ENCODE peak calls at places on chromosomes 6 and 20, in ten cellular contexts. X, J, Z, B, S, P, N, H, O and G are unnamed samples.

GRCh38 chr6:158437571-158437970 is 122.3 kb upstream of the TMEM181 start:
- DNase-seq in X (peak), H (no peak), N (no peak), S (no peak), B (no peak), O (no peak), P (no peak), J (no peak), Z (no peak), G (no peak)

GRCh38 chr6:5344038-5344437 is 82.7 kb downstream of the FARS2 start:
- DNase-seq in P (no peak), X (no peak), J (no peak), Z (no peak), S (no peak), B (no peak), H (peak), O (peak), N (no peak), G (no peak)

GRCh38 chr6:128098000-128098581 is 197.2 kb upstream of the THEMIS start:
- DNase-seq in N (no peak), X (no peak), P (no peak), H (no peak), J (no peak), Z (no peak), O (no peak), B (peak), S (no peak), G (no peak)

GRCh38 chr20:845967-846893 is 12.7 kb downstream of the FAM110A start:
- DNase-seq in S (no peak), O (no peak), N (no peak), B (no peak), P (no peak), H (no peak), Z (no peak), X (no peak), J (no peak), G (no peak)

GRCh38 chr6:44062771-44063560 is 64.3 kb downstream of the MRPL14 start:
- DNase-seq in O (no peak), X (no peak), J (no peak), B (peak), P (no peak), S (no peak), Z (no peak), H (peak), N (no peak), G (no peak)

GRCh38 chr6:35302604-35303218 is 5.1 kb downstream of the DEF6 start:
- DNase-seq in P (no peak), H (no peak), Z (no peak), X (no peak), J (no peak), O (peak), B (peak), N (peak), S (no peak), G (peak)

GRCh38 chr6:170454512-170455285 is 98.4 kb downstream of the PSMB1 start:
- DNase-seq in H (no peak), Z (no peak), J (no peak), B (no peak), O (no peak), X (no peak), N (no peak), P (no peak), S (no peak), G (no peak)

GRCh38 chr6:95802978-95803377 is 212.8 kb upstream of the FUT9 start:
- DNase-seq in O (no peak), P (no peak), S (no peak), B (no peak), J (no peak), N (no peak), Z (no peak), X (no peak), H (no peak), G (no peak)

GRCh38 chr20:10604865-10605440 is 68.8 kb downstream of the JAG1 start:
- DNase-seq in Z (no peak), N (no peak), O (no peak), X (peak), B (no peak), J (no peak), H (no peak), S (no peak), P (no peak), G (no peak)

GRCh38 chr20:18388860-18389259 is 78.0 kb downstream of the DZANK1 start:
- DNase-seq in P (no peak), N (peak), B (peak), S (peak), Z (no peak), J (no peak), O (peak), X (peak), H (no peak), G (no peak)

GRCh38 chr20:62702886-62703852 is 5.5 kb upstream of the NTSR1 start:
- DNase-seq in H (no peak), J (no peak), S (peak), N (peak), X (peak), P (no peak), B (peak), O (peak), Z (no peak), G (peak)

GRCh38 chr20:45322952-45323383 is 14.9 kb upstream of the MATN4 start:
- DNase-seq in S (no peak), N (peak), X (peak), J (no peak), H (no peak), Z (no peak), P (no peak), O (peak), B (peak), G (peak)

GRCh38 chr6:76682842-76683241 is 610.4 kb upstream of the IMPG1 start:
- DNase-seq in J (no peak), B (peak), O (no peak), X (no peak), Z (no peak), N (peak), P (no peak), S (no peak), H (no peak), G (no peak)

GRCh38 chr6:170143401-170144150 is 147.3 kb downstream of the DLL1 start:
- DNase-seq in N (no peak), H (no peak), O (no peak), X (no peak), J (no peak), B (no peak), P (peak), S (no peak), Z (peak), G (no peak)

GRCh38 chr6:45584127-45584526 is 206.4 kb upstream of the SUPT3H start:
- DNase-seq in S (no peak), B (no peak), P (no peak), J (no peak), H (no peak), N (no peak), X (no peak), O (no peak), Z (no peak), G (no peak)

GRCh38 chr6:91435630-91436029 is 848.8 kb upstream of the MAP3K7 start:
- DNase-seq in N (no peak), P (no peak), B (no peak), O (no peak), X (no peak), Z (no peak), S (no peak), H (no peak), J (no peak), G (no peak)

GRCh38 chr20:7966176-7966575 is 25.9 kb upstream of the HAO1 start:
- DNase-seq in J (no peak), H (no peak), P (no peak), B (no peak), Z (no peak), S (no peak), O (no peak), X (no peak), N (no peak), G (no peak)

GRCh38 chr6:101395345-101395744 is 1.8 kb downstream of the GRIK2 start:
- DNase-seq in Z (no peak), S (no peak), B (no peak), P (no peak), X (peak), H (no peak), J (no peak), N (no peak), O (no peak), G (no peak)

GRCh38 chr6:101396552-101397173 is 3.2 kb downstream of the GRIK2 start:
- DNase-seq in B (peak), O (no peak), H (peak), P (no peak), Z (peak), X (peak), J (peak), S (peak), N (no peak), G (peak)

GRCh38 chr6:101398716-101399626 is 5.5 kb downstream of the GRIK2 start:
- DNase-seq in P (no peak), S (no peak), N (no peak), O (no peak), X (no peak), H (peak), J (no peak), Z (no peak), B (no peak), G (no peak)

GRCh38 chr6:101399627-101399955 is 6.1 kb downstream of the GRIK2 start:
- DNase-seq in O (no peak), Z (no peak), H (peak), S (no peak), B (no peak), X (no peak), N (no peak), J (no peak), P (no peak), G (no peak)

DNA sequence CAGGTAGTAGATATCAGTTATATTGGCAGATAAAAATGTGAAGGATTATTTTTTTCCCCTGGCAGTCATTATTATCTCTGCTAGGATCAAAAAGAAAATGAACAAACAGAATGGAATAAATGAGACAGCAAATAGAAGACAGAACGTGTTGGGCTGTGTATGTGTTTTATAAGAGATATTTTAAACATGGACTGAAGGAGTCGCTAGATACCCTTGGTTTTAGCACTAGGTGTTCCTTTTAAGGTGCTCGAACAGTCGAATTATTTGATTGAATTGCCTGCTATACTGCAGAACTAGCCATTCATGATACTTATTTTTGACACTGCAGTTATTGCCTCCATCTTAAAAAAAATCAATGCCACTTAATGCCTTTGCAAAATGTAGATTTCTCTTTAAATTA is 3.7 kb downstream of the GRIK2 start:
- DNase-seq in O (no peak), J (no peak), P (no peak), H (no peak), S (no peak), B (peak), Z (no peak), X (peak), N (no peak), G (no peak)
- TF ChIP-seq CTCF in O (no peak), J (peak), P (no peak), H (no peak), S (no peak), B (peak), Z (no peak), X (peak), N (peak), G (peak)

DNA sequence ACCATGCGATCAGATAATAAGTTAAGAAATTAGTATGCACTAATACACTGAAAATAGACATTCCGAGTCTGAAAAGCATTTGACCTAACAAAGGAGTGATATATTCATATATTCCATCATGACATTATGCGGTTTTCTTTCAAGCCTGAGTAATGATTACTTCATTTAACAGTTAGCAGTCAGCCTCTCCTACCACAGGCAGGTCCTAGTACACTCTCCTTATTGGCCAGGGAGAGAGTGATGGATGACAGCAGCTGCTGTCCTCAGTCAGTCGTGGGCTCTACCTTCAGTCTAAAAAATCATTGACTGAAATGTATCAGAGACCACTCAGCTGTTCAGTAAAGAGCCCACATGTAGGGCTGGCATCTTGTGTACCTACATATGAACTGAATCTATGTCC is 33.2 kb upstream of the VGLL2 start:
- DNase-seq in P (no peak), H (no peak), J (no peak), X (no peak), S (no peak), N (no peak), Z (no peak), B (no peak), O (no peak), G (no peak)
- TF ChIP-seq CTCF in P (no peak), H (no peak), J (no peak), X (no peak), S (no peak), N (no peak), Z (no peak), B (no peak), O (no peak), G (no peak)

GRCh38 chr20:56760610-56761009 is 131.5 kb downstream of the TFAP2C start:
- DNase-seq in X (no peak), Z (no peak), J (no peak), P (no peak), O (no peak), B (no peak), N (no peak), S (no peak), H (no peak), G (no peak)
- TF ChIP-seq CTCF in X (no peak), Z (no peak), J (no peak), P (no peak), O (no peak), B (no peak), N (no peak), S (no peak), H (no peak), G (no peak)

GRCh38 chr6:160992323-160993314 is 1.1 kb downstream of the MAP3K4 start:
- DNase-seq in P (no peak), J (peak), X (peak), N (peak), Z (peak), S (peak), O (peak), B (peak), H (peak), G (peak)
- TF ChIP-seq CTCF in P (no peak), J (peak), X (peak), N (peak), Z (no peak), S (peak), O (peak), B (peak), H (no peak), G (peak)

GRCh38 chr20:34439168-34439567 is 76.1 kb downstream of the ITCH start:
- DNase-seq in Z (no peak), S (no peak), P (no peak), J (no peak), X (no peak), H (no peak), O (no peak), N (no peak), B (no peak), G (no peak)
- TF ChIP-seq CTCF in Z (no peak), S (no peak), P (no peak), J (no peak), X (no peak), H (no peak), O (no peak), N (no peak), B (no peak), G (no peak)